ENCODE peak calls at places on chromosomes 3 and 15, in ten cellular contexts. One of them, this sample, is unnamed.

GRCh38 chr3:97940034-97940433 is 32.2 kb downstream of the RIOX2 start:
- DNase-seq in dorsolateral prefrontal cortex: no peak
- DNase-seq in T-cell: no peak
- DNase-seq in NCI-H1048: no peak
- DNase-seq in stimulated activated CD4-positive, alpha-beta T cell treated with anti-CD3 and anti-CD28 coated beads, Interleukin-12 subunit alpha, Interleukin-12 subunit beta, amount 100 ng/mL, for 4 hours: no peak
- DNase-seq in LHCN-M2: no peak
- DNase-seq in OCI-M1: peak; percentile 32
- DNase-seq in activated gamma-delta T cell treated with anti-CD3 and anti-CD28 coated beads, Interleukin-2, amount 50 U/mL, for 16 hours: no peak
- DNase-seq in H4: no peak
- DNase-seq in tibial nerve: no peak
- DNase-seq in this sample: no peak

GRCh38 chr3:58585005-58585786 is 8.0 kb upstream of the FAM107A start:
- DNase-seq in dorsolateral prefrontal cortex: peak; percentile 83
- DNase-seq in T-cell: peak; percentile 35
- DNase-seq in NCI-H1048: peak; percentile 45
- DNase-seq in stimulated activated CD4-positive, alpha-beta T cell treated with anti-CD3 and anti-CD28 coated beads, Interleukin-12 subunit alpha, Interleukin-12 subunit beta, amount 100 ng/mL, for 4 hours: peak; percentile 45
- DNase-seq in LHCN-M2: peak; percentile 68
- DNase-seq in OCI-M1: peak; percentile 24
- DNase-seq in activated gamma-delta T cell treated with anti-CD3 and anti-CD28 coated beads, Interleukin-2, amount 50 U/mL, for 16 hours: peak; percentile 35
- DNase-seq in H4: peak; percentile 35
- DNase-seq in tibial nerve: peak; percentile 74
- DNase-seq in this sample: peak; percentile 88

GRCh38 chr15:67832031-67832551 is 6.8 kb downstream of the SKOR1 start:
- DNase-seq in dorsolateral prefrontal cortex: no peak
- DNase-seq in T-cell: no peak
- DNase-seq in NCI-H1048: no peak
- DNase-seq in stimulated activated CD4-positive, alpha-beta T cell treated with anti-CD3 and anti-CD28 coated beads, Interleukin-12 subunit alpha, Interleukin-12 subunit beta, amount 100 ng/mL, for 4 hours: no peak
- DNase-seq in LHCN-M2: peak; percentile 45
- DNase-seq in OCI-M1: peak; percentile 68
- DNase-seq in activated gamma-delta T cell treated with anti-CD3 and anti-CD28 coated beads, Interleukin-2, amount 50 U/mL, for 16 hours: no peak
- DNase-seq in H4: peak; percentile 39
- DNase-seq in tibial nerve: no peak
- DNase-seq in this sample: no peak

GRCh38 chr3:111584724-111585123 is 10.4 kb downstream of the ZBED2 start:
- DNase-seq in dorsolateral prefrontal cortex: no peak
- DNase-seq in T-cell: no peak
- DNase-seq in NCI-H1048: no peak
- DNase-seq in stimulated activated CD4-positive, alpha-beta T cell treated with anti-CD3 and anti-CD28 coated beads, Interleukin-12 subunit alpha, Interleukin-12 subunit beta, amount 100 ng/mL, for 4 hours: no peak
- DNase-seq in LHCN-M2: no peak
- DNase-seq in OCI-M1: no peak
- DNase-seq in activated gamma-delta T cell treated with anti-CD3 and anti-CD28 coated beads, Interleukin-2, amount 50 U/mL, for 16 hours: no peak
- DNase-seq in H4: no peak
- DNase-seq in tibial nerve: no peak
- DNase-seq in this sample: no peak

GRCh38 chr3:117398166-117398954 is 688.8 kb downstream of the TUSC7 start:
- DNase-seq in dorsolateral prefrontal cortex: peak; percentile 31
- DNase-seq in T-cell: no peak
- DNase-seq in NCI-H1048: no peak
- DNase-seq in stimulated activated CD4-positive, alpha-beta T cell treated with anti-CD3 and anti-CD28 coated beads, Interleukin-12 subunit alpha, Interleukin-12 subunit beta, amount 100 ng/mL, for 4 hours: no peak
- DNase-seq in LHCN-M2: no peak
- DNase-seq in OCI-M1: no peak
- DNase-seq in activated gamma-delta T cell treated with anti-CD3 and anti-CD28 coated beads, Interleukin-2, amount 50 U/mL, for 16 hours: no peak
- DNase-seq in H4: no peak
- DNase-seq in tibial nerve: no peak
- DNase-seq in this sample: no peak

GRCh38 chr3:127456471-127457093 is 134.0 kb downstream of the TPRA1 start:
- DNase-seq in dorsolateral prefrontal cortex: peak; percentile 39
- DNase-seq in T-cell: no peak
- DNase-seq in NCI-H1048: no peak
- DNase-seq in stimulated activated CD4-positive, alpha-beta T cell treated with anti-CD3 and anti-CD28 coated beads, Interleukin-12 subunit alpha, Interleukin-12 subunit beta, amount 100 ng/mL, for 4 hours: no peak
- DNase-seq in LHCN-M2: peak; percentile 27
- DNase-seq in OCI-M1: no peak
- DNase-seq in activated gamma-delta T cell treated with anti-CD3 and anti-CD28 coated beads, Interleukin-2, amount 50 U/mL, for 16 hours: no peak
- DNase-seq in H4: peak; percentile 40
- DNase-seq in tibial nerve: no peak
- DNase-seq in this sample: no peak

GRCh38 chr15:73325191-73325980 is 43.4 kb downstream of the HCN4 start:
- DNase-seq in dorsolateral prefrontal cortex: no peak
- DNase-seq in T-cell: no peak
- DNase-seq in NCI-H1048: no peak
- DNase-seq in stimulated activated CD4-positive, alpha-beta T cell treated with anti-CD3 and anti-CD28 coated beads, Interleukin-12 subunit alpha, Interleukin-12 subunit beta, amount 100 ng/mL, for 4 hours: no peak
- DNase-seq in LHCN-M2: no peak
- DNase-seq in OCI-M1: peak; percentile 17
- DNase-seq in activated gamma-delta T cell treated with anti-CD3 and anti-CD28 coated beads, Interleukin-2, amount 50 U/mL, for 16 hours: no peak
- DNase-seq in H4: no peak
- DNase-seq in tibial nerve: no peak
- DNase-seq in this sample: no peak

GRCh38 chr3:58323795-58324674 is 8.7 kb upstream of the PXK start:
- DNase-seq in dorsolateral prefrontal cortex: no peak
- DNase-seq in T-cell: no peak
- DNase-seq in NCI-H1048: no peak
- DNase-seq in stimulated activated CD4-positive, alpha-beta T cell treated with anti-CD3 and anti-CD28 coated beads, Interleukin-12 subunit alpha, Interleukin-12 subunit beta, amount 100 ng/mL, for 4 hours: no peak
- DNase-seq in LHCN-M2: no peak
- DNase-seq in OCI-M1: no peak
- DNase-seq in activated gamma-delta T cell treated with anti-CD3 and anti-CD28 coated beads, Interleukin-2, amount 50 U/mL, for 16 hours: no peak
- DNase-seq in H4: no peak
- DNase-seq in tibial nerve: no peak
- DNase-seq in this sample: no peak

GRCh38 chr15:87369269-87369668 is 887.3 kb downstream of the NTRK3 start:
- DNase-seq in dorsolateral prefrontal cortex: no peak
- DNase-seq in T-cell: no peak
- DNase-seq in NCI-H1048: no peak
- DNase-seq in stimulated activated CD4-positive, alpha-beta T cell treated with anti-CD3 and anti-CD28 coated beads, Interleukin-12 subunit alpha, Interleukin-12 subunit beta, amount 100 ng/mL, for 4 hours: no peak
- DNase-seq in LHCN-M2: peak; percentile 98
- DNase-seq in OCI-M1: peak; percentile 5
- DNase-seq in activated gamma-delta T cell treated with anti-CD3 and anti-CD28 coated beads, Interleukin-2, amount 50 U/mL, for 16 hours: no peak
- DNase-seq in H4: peak; percentile 72
- DNase-seq in tibial nerve: no peak
- DNase-seq in this sample: no peak

GRCh38 chr3:127323581-127323980 is 35.7 kb upstream of the PRR20G start:
- DNase-seq in dorsolateral prefrontal cortex: no peak
- DNase-seq in T-cell: no peak
- DNase-seq in NCI-H1048: no peak
- DNase-seq in stimulated activated CD4-positive, alpha-beta T cell treated with anti-CD3 and anti-CD28 coated beads, Interleukin-12 subunit alpha, Interleukin-12 subunit beta, amount 100 ng/mL, for 4 hours: no peak
- DNase-seq in LHCN-M2: no peak
- DNase-seq in OCI-M1: no peak
- DNase-seq in activated gamma-delta T cell treated with anti-CD3 and anti-CD28 coated beads, Interleukin-2, amount 50 U/mL, for 16 hours: no peak
- DNase-seq in H4: no peak
- DNase-seq in tibial nerve: no peak
- DNase-seq in this sample: no peak

GRCh38 chr15:69154026-69154425 is 6.4 kb upstream of the GLCE start:
- DNase-seq in dorsolateral prefrontal cortex: no peak
- DNase-seq in T-cell: no peak
- DNase-seq in NCI-H1048: no peak
- DNase-seq in stimulated activated CD4-positive, alpha-beta T cell treated with anti-CD3 and anti-CD28 coated beads, Interleukin-12 subunit alpha, Interleukin-12 subunit beta, amount 100 ng/mL, for 4 hours: no peak
- DNase-seq in LHCN-M2: no peak
- DNase-seq in OCI-M1: no peak
- DNase-seq in activated gamma-delta T cell treated with anti-CD3 and anti-CD28 coated beads, Interleukin-2, amount 50 U/mL, for 16 hours: no peak
- DNase-seq in H4: no peak
- DNase-seq in tibial nerve: no peak
- DNase-seq in this sample: no peak

GRCh38 chr3:112333386-112334334 is 704 bp downstream of the CD200 start:
- DNase-seq in dorsolateral prefrontal cortex: peak; percentile 32
- DNase-seq in T-cell: no peak
- DNase-seq in NCI-H1048: no peak
- DNase-seq in stimulated activated CD4-positive, alpha-beta T cell treated with anti-CD3 and anti-CD28 coated beads, Interleukin-12 subunit alpha, Interleukin-12 subunit beta, amount 100 ng/mL, for 4 hours: peak; percentile 32
- DNase-seq in LHCN-M2: no peak
- DNase-seq in OCI-M1: no peak
- DNase-seq in activated gamma-delta T cell treated with anti-CD3 and anti-CD28 coated beads, Interleukin-2, amount 50 U/mL, for 16 hours: no peak
- DNase-seq in H4: no peak
- DNase-seq in tibial nerve: no peak
- DNase-seq in this sample: no peak

GRCh38 chr15:33398555-33398954 is 87.8 kb downstream of the RYR3 start:
- DNase-seq in dorsolateral prefrontal cortex: no peak
- DNase-seq in T-cell: no peak
- DNase-seq in NCI-H1048: no peak
- DNase-seq in stimulated activated CD4-positive, alpha-beta T cell treated with anti-CD3 and anti-CD28 coated beads, Interleukin-12 subunit alpha, Interleukin-12 subunit beta, amount 100 ng/mL, for 4 hours: no peak
- DNase-seq in LHCN-M2: no peak
- DNase-seq in OCI-M1: no peak
- DNase-seq in activated gamma-delta T cell treated with anti-CD3 and anti-CD28 coated beads, Interleukin-2, amount 50 U/mL, for 16 hours: no peak
- DNase-seq in H4: no peak
- DNase-seq in tibial nerve: no peak
- DNase-seq in this sample: no peak

GRCh38 chr3:100954990-100955389 is 38.2 kb downstream of the ABI3BP start:
- DNase-seq in dorsolateral prefrontal cortex: no peak
- DNase-seq in T-cell: no peak
- DNase-seq in NCI-H1048: no peak
- DNase-seq in stimulated activated CD4-positive, alpha-beta T cell treated with anti-CD3 and anti-CD28 coated beads, Interleukin-12 subunit alpha, Interleukin-12 subunit beta, amount 100 ng/mL, for 4 hours: no peak
- DNase-seq in LHCN-M2: peak; percentile 95
- DNase-seq in OCI-M1: no peak
- DNase-seq in activated gamma-delta T cell treated with anti-CD3 and anti-CD28 coated beads, Interleukin-2, amount 50 U/mL, for 16 hours: no peak
- DNase-seq in H4: no peak
- DNase-seq in tibial nerve: peak; percentile 35
- DNase-seq in this sample: no peak

GRCh38 chr3:62888180-62888579 is 13.0 kb upstream of the CADPS start:
- DNase-seq in dorsolateral prefrontal cortex: no peak
- DNase-seq in T-cell: no peak
- DNase-seq in NCI-H1048: no peak
- DNase-seq in stimulated activated CD4-positive, alpha-beta T cell treated with anti-CD3 and anti-CD28 coated beads, Interleukin-12 subunit alpha, Interleukin-12 subunit beta, amount 100 ng/mL, for 4 hours: no peak
- DNase-seq in LHCN-M2: no peak
- DNase-seq in OCI-M1: no peak
- DNase-seq in activated gamma-delta T cell treated with anti-CD3 and anti-CD28 coated beads, Interleukin-2, amount 50 U/mL, for 16 hours: no peak
- DNase-seq in H4: no peak
- DNase-seq in tibial nerve: no peak
- DNase-seq in this sample: no peak

GRCh38 chr3:81198766-81199165 is 562.7 kb downstream of the GBE1 start:
- DNase-seq in dorsolateral prefrontal cortex: no peak
- DNase-seq in T-cell: no peak
- DNase-seq in NCI-H1048: no peak
- DNase-seq in stimulated activated CD4-positive, alpha-beta T cell treated with anti-CD3 and anti-CD28 coated beads, Interleukin-12 subunit alpha, Interleukin-12 subunit beta, amount 100 ng/mL, for 4 hours: no peak
- DNase-seq in LHCN-M2: no peak
- DNase-seq in OCI-M1: peak; percentile 47
- DNase-seq in activated gamma-delta T cell treated with anti-CD3 and anti-CD28 coated beads, Interleukin-2, amount 50 U/mL, for 16 hours: no peak
- DNase-seq in H4: no peak
- DNase-seq in tibial nerve: no peak
- DNase-seq in this sample: no peak

GRCh38 chr3:69535613-69536012 is 149.7 kb upstream of the FRMD4B start:
- DNase-seq in dorsolateral prefrontal cortex: no peak
- DNase-seq in T-cell: no peak
- DNase-seq in NCI-H1048: no peak
- DNase-seq in stimulated activated CD4-positive, alpha-beta T cell treated with anti-CD3 and anti-CD28 coated beads, Interleukin-12 subunit alpha, Interleukin-12 subunit beta, amount 100 ng/mL, for 4 hours: no peak
- DNase-seq in LHCN-M2: no peak
- DNase-seq in OCI-M1: no peak
- DNase-seq in activated gamma-delta T cell treated with anti-CD3 and anti-CD28 coated beads, Interleukin-2, amount 50 U/mL, for 16 hours: no peak
- DNase-seq in H4: no peak
- DNase-seq in tibial nerve: no peak
- DNase-seq in this sample: no peak

GRCh38 chr3:22007376-22007775 is 256.4 kb upstream of the ZNF385D start:
- DNase-seq in dorsolateral prefrontal cortex: no peak
- DNase-seq in T-cell: no peak
- DNase-seq in NCI-H1048: no peak
- DNase-seq in stimulated activated CD4-positive, alpha-beta T cell treated with anti-CD3 and anti-CD28 coated beads, Interleukin-12 subunit alpha, Interleukin-12 subunit beta, amount 100 ng/mL, for 4 hours: no peak
- DNase-seq in LHCN-M2: no peak
- DNase-seq in OCI-M1: no peak
- DNase-seq in activated gamma-delta T cell treated with anti-CD3 and anti-CD28 coated beads, Interleukin-2, amount 50 U/mL, for 16 hours: no peak
- DNase-seq in H4: no peak
- DNase-seq in tibial nerve: no peak
- DNase-seq in this sample: no peak

GRCh38 chr3:127482216-127483004 is 108.1 kb downstream of the TPRA1 start:
- DNase-seq in dorsolateral prefrontal cortex: no peak
- DNase-seq in T-cell: no peak
- DNase-seq in NCI-H1048: no peak
- DNase-seq in stimulated activated CD4-positive, alpha-beta T cell treated with anti-CD3 and anti-CD28 coated beads, Interleukin-12 subunit alpha, Interleukin-12 subunit beta, amount 100 ng/mL, for 4 hours: no peak
- DNase-seq in LHCN-M2: peak; percentile 19
- DNase-seq in OCI-M1: no peak
- DNase-seq in activated gamma-delta T cell treated with anti-CD3 and anti-CD28 coated beads, Interleukin-2, amount 50 U/mL, for 16 hours: no peak
- DNase-seq in H4: no peak
- DNase-seq in tibial nerve: no peak
- DNase-seq in this sample: no peak

GRCh38 chr3:144557515-144557914 is 585.9 kb downstream of the DIPK2A start:
- DNase-seq in dorsolateral prefrontal cortex: no peak
- DNase-seq in T-cell: no peak
- DNase-seq in NCI-H1048: no peak
- DNase-seq in stimulated activated CD4-positive, alpha-beta T cell treated with anti-CD3 and anti-CD28 coated beads, Interleukin-12 subunit alpha, Interleukin-12 subunit beta, amount 100 ng/mL, for 4 hours: no peak
- DNase-seq in LHCN-M2: peak; percentile 69
- DNase-seq in OCI-M1: no peak
- DNase-seq in activated gamma-delta T cell treated with anti-CD3 and anti-CD28 coated beads, Interleukin-2, amount 50 U/mL, for 16 hours: no peak
- DNase-seq in H4: no peak
- DNase-seq in tibial nerve: no peak
- DNase-seq in this sample: no peak

GRCh38 chr15:67156834-67157233 is 91.4 kb downstream of the SMAD3 start:
- DNase-seq in dorsolateral prefrontal cortex: no peak
- DNase-seq in T-cell: no peak
- DNase-seq in NCI-H1048: no peak
- DNase-seq in stimulated activated CD4-positive, alpha-beta T cell treated with anti-CD3 and anti-CD28 coated beads, Interleukin-12 subunit alpha, Interleukin-12 subunit beta, amount 100 ng/mL, for 4 hours: no peak
- DNase-seq in LHCN-M2: no peak
- DNase-seq in OCI-M1: no peak
- DNase-seq in activated gamma-delta T cell treated with anti-CD3 and anti-CD28 coated beads, Interleukin-2, amount 50 U/mL, for 16 hours: no peak
- DNase-seq in H4: no peak
- DNase-seq in tibial nerve: no peak
- DNase-seq in this sample: no peak

GRCh38 chr3:136237961-136238649 is 12.0 kb upstream of the PCCB start:
- DNase-seq in dorsolateral prefrontal cortex: no peak
- DNase-seq in T-cell: no peak
- DNase-seq in NCI-H1048: no peak
- DNase-seq in stimulated activated CD4-positive, alpha-beta T cell treated with anti-CD3 and anti-CD28 coated beads, Interleukin-12 subunit alpha, Interleukin-12 subunit beta, amount 100 ng/mL, for 4 hours: no peak
- DNase-seq in LHCN-M2: no peak
- DNase-seq in OCI-M1: no peak
- DNase-seq in activated gamma-delta T cell treated with anti-CD3 and anti-CD28 coated beads, Interleukin-2, amount 50 U/mL, for 16 hours: no peak
- DNase-seq in H4: no peak
- DNase-seq in tibial nerve: no peak
- DNase-seq in this sample: no peak

GRCh38 chr15:74406992-74407705 is 26.6 kb downstream of the SEMA7A start:
- DNase-seq in dorsolateral prefrontal cortex: no peak
- DNase-seq in T-cell: no peak
- DNase-seq in NCI-H1048: no peak
- DNase-seq in stimulated activated CD4-positive, alpha-beta T cell treated with anti-CD3 and anti-CD28 coated beads, Interleukin-12 subunit alpha, Interleukin-12 subunit beta, amount 100 ng/mL, for 4 hours: no peak
- DNase-seq in LHCN-M2: peak; percentile 96
- DNase-seq in OCI-M1: peak; percentile 79
- DNase-seq in activated gamma-delta T cell treated with anti-CD3 and anti-CD28 coated beads, Interleukin-2, amount 50 U/mL, for 16 hours: no peak
- DNase-seq in H4: peak; percentile 68
- DNase-seq in tibial nerve: no peak
- DNase-seq in this sample: no peak

GRCh38 chr3:192802957-192803899 is 75.9 kb upstream of the FGF12 start:
- DNase-seq in dorsolateral prefrontal cortex: no peak
- DNase-seq in T-cell: no peak
- DNase-seq in NCI-H1048: peak; percentile 29
- DNase-seq in stimulated activated CD4-positive, alpha-beta T cell treated with anti-CD3 and anti-CD28 coated beads, Interleukin-12 subunit alpha, Interleukin-12 subunit beta, amount 100 ng/mL, for 4 hours: no peak
- DNase-seq in LHCN-M2: peak; percentile 30
- DNase-seq in OCI-M1: peak; percentile 49
- DNase-seq in activated gamma-delta T cell treated with anti-CD3 and anti-CD28 coated beads, Interleukin-2, amount 50 U/mL, for 16 hours: no peak
- DNase-seq in H4: peak; percentile 50
- DNase-seq in tibial nerve: no peak
- DNase-seq in this sample: no peak

GRCh38 chr3:110164632-110165240 is 827.4 kb upstream of the DPPA4 start:
- DNase-seq in dorsolateral prefrontal cortex: no peak
- DNase-seq in T-cell: no peak
- DNase-seq in NCI-H1048: no peak
- DNase-seq in stimulated activated CD4-positive, alpha-beta T cell treated with anti-CD3 and anti-CD28 coated beads, Interleukin-12 subunit alpha, Interleukin-12 subunit beta, amount 100 ng/mL, for 4 hours: no peak
- DNase-seq in LHCN-M2: no peak
- DNase-seq in OCI-M1: no peak
- DNase-seq in activated gamma-delta T cell treated with anti-CD3 and anti-CD28 coated beads, Interleukin-2, amount 50 U/mL, for 16 hours: no peak
- DNase-seq in H4: no peak
- DNase-seq in tibial nerve: no peak
- DNase-seq in this sample: no peak

GRCh38 chr3:70261283-70261682 is 51.2 kb downstream of the MDFIC2 start:
- DNase-seq in dorsolateral prefrontal cortex: no peak
- DNase-seq in T-cell: no peak
- DNase-seq in NCI-H1048: no peak
- DNase-seq in stimulated activated CD4-positive, alpha-beta T cell treated with anti-CD3 and anti-CD28 coated beads, Interleukin-12 subunit alpha, Interleukin-12 subunit beta, amount 100 ng/mL, for 4 hours: no peak
- DNase-seq in LHCN-M2: no peak
- DNase-seq in OCI-M1: no peak
- DNase-seq in activated gamma-delta T cell treated with anti-CD3 and anti-CD28 coated beads, Interleukin-2, amount 50 U/mL, for 16 hours: no peak
- DNase-seq in H4: no peak
- DNase-seq in tibial nerve: no peak
- DNase-seq in this sample: no peak

This sample was measured in lower lobe of right lung.